ENCODE peak calls at places on chromosomes 5 and 9, in five cellular contexts. One of them, this sample, is unnamed. For H3K4me1, the result is how much of the 10 kb centered on the place peaks cover.

GRCh38 chr9:30932226-30932625 is 1452.2 kb upstream of the ACO1 start:
- DNase-seq in Peyer's patch: no peak
- DNase-seq in heart right ventricle: no peak
- DNase-seq in HCT116: peak
- DNase-seq in A549: no peak
- DNase-seq in this sample: no peak

GRCh38 chr5:8520922-8521321 is 652.0 kb downstream of the MTRR start:
- DNase-seq in HCT116: no peak
- DNase-seq in heart right ventricle: no peak
- DNase-seq in A549: no peak
- DNase-seq in Peyer's patch: no peak
- DNase-seq in this sample: no peak

GRCh38 chr5:95728494-95729114 is 2.5 kb upstream of the RHOBTB3 start:
- DNase-seq in Peyer's patch: no peak
- DNase-seq in HCT116: no peak
- DNase-seq in heart right ventricle: no peak
- DNase-seq in A549: no peak
- DNase-seq in this sample: peak

GRCh38 chr5:176578391-176578808 is 29.3 kb downstream of the CDHR2 start:
- DNase-seq in heart right ventricle: no peak
- DNase-seq in HCT116: peak
- DNase-seq in Peyer's patch: peak
- DNase-seq in A549: peak
- DNase-seq in this sample: peak

GRCh38 chr5:57987552-57987951 is 472.3 kb downstream of the PLK2 start:
- DNase-seq in HCT116: no peak
- DNase-seq in heart right ventricle: no peak
- DNase-seq in Peyer's patch: no peak
- DNase-seq in A549: no peak
- DNase-seq in this sample: no peak

GRCh38 chr5:110021251-110021650 is 331.5 kb downstream of the MAN2A1 start:
- DNase-seq in heart right ventricle: no peak
- DNase-seq in HCT116: no peak
- DNase-seq in A549: no peak
- DNase-seq in Peyer's patch: no peak
- DNase-seq in this sample: no peak

GRCh38 chr5:53983568-53984465 is 326.6 kb downstream of the ARL15 start:
- DNase-seq in heart right ventricle: no peak
- DNase-seq in HCT116: no peak
- DNase-seq in Peyer's patch: no peak
- DNase-seq in A549: peak
- DNase-seq in this sample: no peak

GRCh38 chr9:5918460-5918859 is 27.8 kb downstream of the MLANA start:
- DNase-seq in heart right ventricle: no peak
- DNase-seq in Peyer's patch: no peak
- DNase-seq in A549: no peak
- DNase-seq in HCT116: no peak
- DNase-seq in this sample: no peak

GRCh38 chr5:51378778-51379652 is 4.2 kb upstream of the ISL1 start:
- DNase-seq in HCT116: no peak
- DNase-seq in Peyer's patch: no peak
- DNase-seq in A549: no peak
- DNase-seq in heart right ventricle: no peak
- DNase-seq in this sample: no peak

GRCh38 chr9:83649080-83649479 is 26.1 kb downstream of the IDNK start:
- DNase-seq in heart right ventricle: peak
- DNase-seq in A549: peak
- DNase-seq in Peyer's patch: peak
- DNase-seq in HCT116: peak
- DNase-seq in this sample: peak

GRCh38 chr5:170571331-170571731 is 67.5 kb downstream of the KCNIP1 start:
- DNase-seq in heart right ventricle: no peak
- DNase-seq in A549: peak
- DNase-seq in Peyer's patch: no peak
- DNase-seq in HCT116: no peak
- DNase-seq in this sample: no peak

GRCh38 chr9:134494273-134494815 is 147.3 kb upstream of the COL5A1 start:
- DNase-seq in heart right ventricle: no peak
- DNase-seq in A549: no peak
- DNase-seq in HCT116: no peak
- DNase-seq in Peyer's patch: peak
- DNase-seq in this sample: no peak

GRCh38 chr5:146878471-146879172 is at the start of gene PPP2R2B:
- DNase-seq in Peyer's patch: peak
- DNase-seq in heart right ventricle: peak
- DNase-seq in A549: no peak
- DNase-seq in HCT116: no peak
- DNase-seq in this sample: peak

GRCh38 chr9:19232830-19233194 is 2.3 kb downstream of the DENND4C start:
- DNase-seq in HCT116: no peak
- DNase-seq in Peyer's patch: no peak
- DNase-seq in heart right ventricle: no peak
- DNase-seq in A549: no peak
- DNase-seq in this sample: no peak

GRCh38 chr9:76181020-76181641 is 213.1 kb downstream of the RFK start:
- DNase-seq in Peyer's patch: no peak
- DNase-seq in HCT116: peak
- DNase-seq in heart right ventricle: no peak
- DNase-seq in A549: peak
- DNase-seq in this sample: peak

GRCh38 chr5:167356374-167356773 is 935.1 kb upstream of the WWC1 start:
- DNase-seq in HCT116: no peak
- DNase-seq in heart right ventricle: no peak
- DNase-seq in A549: no peak
- DNase-seq in Peyer's patch: no peak
- DNase-seq in this sample: no peak

GRCh38 chr9:88398016-88398415 is 9.8 kb downstream of the SPIN1 start:
- DNase-seq in heart right ventricle: no peak
- DNase-seq in A549: no peak
- DNase-seq in HCT116: no peak
- DNase-seq in Peyer's patch: no peak
- DNase-seq in this sample: no peak

GRCh38 chr5:179224741-179225140 is 120.5 kb downstream of the ADAMTS2 start:
- DNase-seq in heart right ventricle: no peak
- DNase-seq in A549: no peak
- DNase-seq in HCT116: no peak
- DNase-seq in Peyer's patch: peak
- DNase-seq in this sample: peak

GRCh38 chr9:75088646-75089368 is 493 bp downstream of the OSTF1 start:
- DNase-seq in A549: peak
- DNase-seq in Peyer's patch: peak
- DNase-seq in heart right ventricle: peak
- DNase-seq in HCT116: no peak
- DNase-seq in this sample: peak

DNA sequence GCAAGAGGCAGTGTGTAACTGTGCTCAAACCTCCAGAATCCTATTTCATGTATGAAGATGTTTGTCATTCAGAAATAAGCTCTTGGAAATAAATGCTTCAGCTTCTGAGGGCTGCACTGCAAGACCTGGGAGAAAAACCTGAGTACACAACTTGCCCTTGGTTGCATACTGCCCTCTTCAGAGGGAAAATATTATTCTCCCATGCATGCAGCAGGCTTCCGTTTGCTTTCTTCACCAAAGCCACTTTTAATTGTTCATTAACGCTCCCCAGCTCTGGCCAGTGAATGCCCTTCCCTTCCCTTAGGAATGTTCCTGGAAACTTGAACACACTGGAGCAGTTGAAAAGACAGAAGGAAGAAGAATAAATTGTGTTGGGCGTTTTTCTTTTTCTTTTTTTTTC is 2.5 kb upstream of the WHRN start:
- DNase-seq in heart right ventricle: no peak
- DNase-seq in HCT116: no peak
- DNase-seq in Peyer's patch: no peak
- DNase-seq in A549: no peak
- DNase-seq in this sample: peak
- TF ChIP-seq CTCF in heart right ventricle: no peak
- TF ChIP-seq CTCF in HCT116: peak
- TF ChIP-seq CTCF in Peyer's patch: peak
- TF ChIP-seq CTCF in A549: peak
- TF ChIP-seq CTCF in this sample: peak

DNA sequence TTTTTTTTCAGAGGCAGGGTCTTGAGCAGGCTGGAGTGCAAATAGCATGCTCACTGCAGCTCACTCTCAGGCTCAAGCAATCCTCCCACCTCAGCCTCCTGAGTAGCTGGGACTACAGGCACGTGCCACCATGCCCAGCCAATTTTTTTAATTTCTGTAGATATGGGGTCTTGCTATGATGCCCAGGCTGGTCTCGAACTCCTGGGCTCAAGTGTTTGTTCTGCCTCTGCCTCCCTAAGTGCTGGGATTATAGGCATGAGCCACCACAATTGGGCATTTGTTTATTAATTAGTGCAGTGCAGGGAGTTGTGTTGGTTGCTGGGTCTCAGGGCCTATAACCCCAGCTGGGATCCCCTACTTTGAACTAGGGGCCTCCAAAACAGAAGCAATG is 47.0 kb downstream of the CXXC5 start:
- DNase-seq in Peyer's patch: no peak
- DNase-seq in heart right ventricle: no peak
- DNase-seq in A549: no peak
- DNase-seq in HCT116: no peak
- DNase-seq in this sample: no peak
- H3K4me1 ChIP-seq in Peyer's patch: under half
- H3K4me1 ChIP-seq in heart right ventricle: half or more
- H3K4me1 ChIP-seq in A549: under half
- H3K4me1 ChIP-seq in HCT116: under half
- H3K4me1 ChIP-seq in this sample: under half

GRCh38 chr5:148125641-148126040 is 42.7 kb upstream of the SPINK14 start:
- DNase-seq in heart right ventricle: no peak
- DNase-seq in A549: no peak
- DNase-seq in HCT116: no peak
- DNase-seq in Peyer's patch: no peak
- DNase-seq in this sample: no peak
- TF ChIP-seq CTCF in heart right ventricle: no peak
- TF ChIP-seq CTCF in A549: no peak
- TF ChIP-seq CTCF in HCT116: peak
- TF ChIP-seq CTCF in Peyer's patch: no peak
- TF ChIP-seq CTCF in this sample: peak

DNA sequence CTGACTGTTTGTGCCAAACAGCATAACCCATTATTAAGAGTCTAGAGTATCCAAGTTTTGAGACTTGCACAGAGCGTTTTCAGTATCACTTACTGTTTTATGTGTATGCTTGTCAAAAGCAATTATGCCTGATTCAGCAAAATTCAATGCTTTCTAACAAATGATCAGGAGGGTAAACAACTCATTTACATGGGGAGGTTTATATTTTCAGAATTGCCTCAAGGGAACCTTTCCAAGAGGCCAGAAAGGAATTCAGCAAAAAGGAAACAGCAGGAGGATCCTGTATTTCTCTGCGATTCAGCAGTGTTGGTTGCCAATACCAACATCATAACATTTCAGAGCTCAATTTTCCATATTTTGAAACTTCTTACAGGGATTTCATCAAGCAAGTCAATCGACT is 69.3 kb upstream of the DAB2 start:
- DNase-seq in heart right ventricle: no peak
- DNase-seq in Peyer's patch: no peak
- DNase-seq in A549: no peak
- DNase-seq in HCT116: no peak
- DNase-seq in this sample: no peak
- H3K4me1 ChIP-seq in heart right ventricle: under half
- H3K4me1 ChIP-seq in Peyer's patch: under half
- H3K4me1 ChIP-seq in A549: under half
- H3K4me1 ChIP-seq in HCT116: under half
- H3K4me1 ChIP-seq in this sample: under half

DNA sequence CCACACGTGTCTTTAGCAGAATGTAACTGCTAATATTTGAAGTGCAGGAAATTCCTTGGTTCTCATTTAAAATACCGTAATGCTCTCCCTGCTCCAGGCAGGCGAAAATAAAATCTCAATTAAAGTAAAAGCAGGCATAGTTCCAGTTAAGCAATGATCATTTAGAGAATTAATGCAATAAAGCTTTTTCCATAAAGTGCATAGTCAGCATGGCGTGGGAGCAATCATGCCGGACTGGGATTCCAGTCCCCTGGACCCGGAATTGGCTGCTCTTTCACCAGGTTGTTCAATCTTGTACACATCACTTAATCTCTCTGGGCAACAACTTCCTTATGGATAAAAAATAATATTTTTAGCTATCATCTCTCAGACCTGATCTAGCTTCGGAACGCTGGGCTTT is 445.2 kb downstream of the ZNF608 start:
- DNase-seq in A549: no peak
- DNase-seq in HCT116: no peak
- DNase-seq in Peyer's patch: no peak
- DNase-seq in heart right ventricle: no peak
- DNase-seq in this sample: no peak
- TF ChIP-seq CTCF in A549: no peak
- TF ChIP-seq CTCF in HCT116: no peak
- TF ChIP-seq CTCF in Peyer's patch: no peak
- TF ChIP-seq CTCF in heart right ventricle: no peak
- TF ChIP-seq CTCF in this sample: no peak

GRCh38 chr9:126664893-126665695 is 51.4 kb downstream of the LMX1B start:
- DNase-seq in heart right ventricle: no peak
- DNase-seq in Peyer's patch: no peak
- DNase-seq in A549: no peak
- DNase-seq in HCT116: no peak
- DNase-seq in this sample: no peak

GRCh38 chr9:126663661-126664072 is 49.9 kb downstream of the LMX1B start:
- DNase-seq in A549: no peak
- DNase-seq in Peyer's patch: no peak
- DNase-seq in HCT116: no peak
- DNase-seq in heart right ventricle: peak
- DNase-seq in this sample: no peak

GRCh38 chr9:126658964-126659555 is 45.3 kb downstream of the LMX1B start:
- DNase-seq in HCT116: no peak
- DNase-seq in heart right ventricle: no peak
- DNase-seq in A549: no peak
- DNase-seq in Peyer's patch: no peak
- DNase-seq in this sample: no peak

GRCh38 chr9:126661122-126661520 is 47.4 kb downstream of the LMX1B start:
- DNase-seq in A549: no peak
- DNase-seq in HCT116: no peak
- DNase-seq in Peyer's patch: no peak
- DNase-seq in heart right ventricle: no peak
- DNase-seq in this sample: no peak

GRCh38 chr9:126661521-126662251 is 48.0 kb downstream of the LMX1B start:
- DNase-seq in HCT116: peak
- DNase-seq in A549: no peak
- DNase-seq in Peyer's patch: no peak
- DNase-seq in heart right ventricle: no peak
- DNase-seq in this sample: peak
- H3K4me1 ChIP-seq in HCT116: under half
- H3K4me1 ChIP-seq in A549: under half
- H3K4me1 ChIP-seq in Peyer's patch: under half
- H3K4me1 ChIP-seq in heart right ventricle: under half
- H3K4me1 ChIP-seq in this sample: under half

DNA sequence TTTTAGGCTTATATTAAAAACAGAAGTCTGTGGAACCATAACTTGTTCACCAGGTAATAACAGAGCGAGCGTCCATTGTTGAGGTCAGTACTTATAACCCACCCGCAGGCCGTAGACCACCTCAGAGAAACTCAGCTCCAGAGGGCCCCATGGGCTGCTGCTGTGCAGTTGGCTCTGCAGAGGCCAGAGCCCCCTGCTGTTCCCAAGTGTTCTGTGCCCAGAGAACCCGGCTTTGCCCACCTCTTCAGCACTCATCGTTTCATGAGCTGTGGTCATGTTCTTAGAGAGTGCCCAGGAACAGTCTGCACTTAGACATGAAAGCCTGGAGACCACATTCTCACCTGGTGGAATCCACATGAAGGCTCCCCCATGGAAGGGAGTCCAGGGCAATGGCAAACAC is 50.4 kb upstream of the SLC2A8 start:
- DNase-seq in heart right ventricle: no peak
- DNase-seq in A549: no peak
- DNase-seq in Peyer's patch: no peak
- DNase-seq in HCT116: no peak
- DNase-seq in this sample: no peak
- TF ChIP-seq CTCF in heart right ventricle: no peak
- TF ChIP-seq CTCF in A549: no peak
- TF ChIP-seq CTCF in Peyer's patch: no peak
- TF ChIP-seq CTCF in HCT116: peak
- TF ChIP-seq CTCF in this sample: no peak

This sample was measured in Caco-2.